ENCODE peak calls at places on chromosomes 7 and 10, in six cellular contexts. J is SK-N-SH, K is GM12878, L is HCT116, N is H1, P is HepG2. X is an unnamed sample.

GRCh38 chr10:17213646-17214349 is 12.3 kb upstream of the TRDMT1 start:
- DNase-seq in J (no peak), K (no peak), L (no peak), N (no peak), P (no peak), X (no peak)

GRCh38 chr7:152341039-152341913 is 94.5 kb downstream of the KMT2C start:
- DNase-seq in J (peak), K (peak), L (peak), N (no peak), P (peak), X (no peak)

GRCh38 chr7:21113609-21114416 is 314.1 kb upstream of the SP4 start:
- DNase-seq in J (no peak), K (no peak), L (no peak), N (no peak), P (no peak), X (no peak)

GRCh38 chr10:112298581-112298980 is 15.4 kb downstream of the TECTB start:
- DNase-seq in J (no peak), K (no peak), L (no peak), N (no peak), P (no peak), X (no peak)

GRCh38 chr7:48481235-48481634 is 310.0 kb downstream of the ABCA13 start:
- DNase-seq in J (no peak), K (no peak), L (no peak), N (no peak), P (no peak), X (no peak)

GRCh38 chr7:151361193-151361959 is 19.8 kb downstream of the NUB1 start:
- DNase-seq in J (no peak), K (no peak), L (no peak), N (no peak), P (no peak), X (no peak)

GRCh38 chr10:132447446-132448247 is 50.6 kb downstream of the PWWP2B start:
- DNase-seq in J (no peak), K (no peak), L (no peak), N (no peak), P (peak), X (no peak)

GRCh38 chr7:115293628-115294236 is 371.8 kb downstream of the MDFIC start:
- DNase-seq in J (no peak), K (no peak), L (no peak), N (no peak), P (no peak), X (no peak)

GRCh38 chr7:122145937-122146336 is 1.9 kb upstream of the AASS start:
- DNase-seq in J (no peak), K (no peak), L (no peak), N (no peak), P (no peak), X (peak)

GRCh38 chr7:155807805-155808550 is 4.3 kb downstream of the SHH start:
- DNase-seq in J (no peak), K (no peak), L (no peak), N (no peak), P (peak), X (no peak)

GRCh38 chr10:11861811-11862210 is 38.7 kb downstream of the PROSER2 start:
- DNase-seq in J (no peak), K (no peak), L (no peak), N (no peak), P (no peak), X (no peak)

GRCh38 chr7:69953319-69954067 is 355.2 kb downstream of the AUTS2 start:
- DNase-seq in J (no peak), K (no peak), L (no peak), N (no peak), P (no peak), X (no peak)

GRCh38 chr7:369981-370621 is 80.1 kb downstream of the FOXL3 start:
- DNase-seq in J (no peak), K (no peak), L (no peak), N (no peak), P (no peak), X (no peak)

GRCh38 chr7:17274551-17275245 is 23.8 kb upstream of the AHR start:
- DNase-seq in J (no peak), K (no peak), L (no peak), N (no peak), P (no peak), X (no peak)

GRCh38 chr7:135831451-135832220 is 83.0 kb upstream of the FAM180A start:
- DNase-seq in J (no peak), K (no peak), L (no peak), N (no peak), P (no peak), X (no peak)

GRCh38 chr10:72564596-72564995 is 61.3 kb downstream of the MICU1 start:
- DNase-seq in J (no peak), K (no peak), L (no peak), N (no peak), P (no peak), X (no peak)

GRCh38 chr7:107999814-108000560 is 3.0 kb downstream of the LAMB1 start:
- DNase-seq in J (no peak), K (no peak), L (no peak), N (no peak), P (no peak), X (no peak)

GRCh38 chr7:35249537-35249907 is 4.4 kb downstream of the TBX20 start:
- DNase-seq in J (no peak), K (no peak), L (no peak), N (no peak), P (no peak), X (no peak)
- H3K4me3 ChIP-seq in J (no peak), K (no peak), L (no peak), N (peak), P (no peak), X (peak)

GRCh38 chr10:88989824-88990527 is 622 bp upstream of the FAS start:
- DNase-seq in J (no peak), K (no peak), L (no peak), N (no peak), P (no peak), X (no peak)
- TF ChIP-seq YY1 in J (no peak), K (no peak), L (no peak), N (no peak), P (no peak), X (no peak)

DNA sequence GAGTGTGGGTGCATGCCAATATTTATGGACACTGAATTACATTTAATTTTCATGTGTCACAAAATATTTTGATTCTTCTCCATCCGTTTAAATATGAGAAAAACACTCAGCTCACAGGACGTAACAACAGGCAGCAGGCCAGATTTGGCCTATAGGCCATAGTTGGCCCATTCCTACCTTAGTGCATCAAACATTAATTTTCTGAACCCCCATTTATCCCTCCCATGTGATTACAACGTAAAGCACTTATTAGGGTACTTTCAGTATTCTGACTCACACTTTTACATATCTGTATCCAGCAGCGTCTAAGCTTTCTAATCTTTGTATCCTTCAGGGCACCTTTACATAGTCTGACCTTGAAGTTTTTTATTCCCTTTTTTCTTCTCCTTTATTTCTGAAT is 4.0 kb downstream of the IDI1 start:
- DNase-seq in J (no peak), K (no peak), L (no peak), N (no peak), P (no peak), X (no peak)
- H3K4me3 ChIP-seq in J (no peak), K (peak), L (no peak), N (no peak), P (no peak), X (no peak)

GRCh38 chr10:110410329-110411046 is 87.2 kb upstream of the DUSP5 start:
- DNase-seq in J (no peak), K (no peak), L (peak), N (no peak), P (peak), X (no peak)
- TF ChIP-seq YY1 in J (no peak), K (no peak), L (peak), N (no peak), P (no peak), X (no peak)

DNA sequence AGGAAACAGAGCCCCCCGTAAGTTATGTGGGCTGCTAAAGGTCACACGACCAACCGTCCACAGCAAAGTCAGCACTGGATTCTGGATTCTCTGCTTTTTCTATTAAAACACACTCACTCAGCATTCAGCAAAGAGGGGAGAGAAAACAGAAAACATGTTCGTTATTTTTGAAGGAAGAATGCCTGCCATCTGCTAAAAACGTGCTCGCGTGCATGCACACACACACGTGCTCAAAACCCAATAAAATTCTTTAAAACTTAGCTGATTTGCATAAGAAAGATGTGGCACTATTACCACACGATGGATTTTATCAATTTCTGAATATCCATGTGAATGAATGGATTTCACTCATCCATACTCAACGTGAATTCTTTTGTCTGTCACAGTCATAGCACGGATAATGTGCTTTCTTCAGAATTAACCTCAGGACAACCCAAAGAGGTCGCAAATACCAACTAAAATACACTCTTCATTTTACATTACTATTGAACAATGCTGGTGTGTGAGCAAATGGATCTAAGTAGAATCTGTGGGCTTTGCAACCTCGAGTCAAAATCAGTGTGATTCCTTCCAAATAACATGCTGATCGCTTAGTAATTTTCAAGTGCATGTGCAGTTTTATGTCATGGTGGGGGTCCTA is 40.8 kb downstream of the NRP1 start:
- DNase-seq in J (no peak), K (no peak), L (no peak), N (no peak), P (no peak), X (no peak)
- H3K4me3 ChIP-seq in J (no peak), K (no peak), L (no peak), N (no peak), P (no peak), X (no peak)

GRCh38 chr10:33005322-33006282 is 47.6 kb upstream of the ITGB1 start:
- DNase-seq in J (peak), K (no peak), L (peak), N (peak), P (peak), X (peak)

GRCh38 chr10:33009244-33010131 is 51.5 kb upstream of the ITGB1 start:
- DNase-seq in J (no peak), K (no peak), L (no peak), N (no peak), P (no peak), X (no peak)

GRCh38 chr10:33008499-33009243 is 50.6 kb upstream of the ITGB1 start:
- DNase-seq in J (peak), K (peak), L (peak), N (no peak), P (peak), X (no peak)

GRCh38 chr10:33006342-33006887 is 48.4 kb upstream of the ITGB1 start:
- DNase-seq in J (no peak), K (no peak), L (no peak), N (no peak), P (no peak), X (no peak)

DNA sequence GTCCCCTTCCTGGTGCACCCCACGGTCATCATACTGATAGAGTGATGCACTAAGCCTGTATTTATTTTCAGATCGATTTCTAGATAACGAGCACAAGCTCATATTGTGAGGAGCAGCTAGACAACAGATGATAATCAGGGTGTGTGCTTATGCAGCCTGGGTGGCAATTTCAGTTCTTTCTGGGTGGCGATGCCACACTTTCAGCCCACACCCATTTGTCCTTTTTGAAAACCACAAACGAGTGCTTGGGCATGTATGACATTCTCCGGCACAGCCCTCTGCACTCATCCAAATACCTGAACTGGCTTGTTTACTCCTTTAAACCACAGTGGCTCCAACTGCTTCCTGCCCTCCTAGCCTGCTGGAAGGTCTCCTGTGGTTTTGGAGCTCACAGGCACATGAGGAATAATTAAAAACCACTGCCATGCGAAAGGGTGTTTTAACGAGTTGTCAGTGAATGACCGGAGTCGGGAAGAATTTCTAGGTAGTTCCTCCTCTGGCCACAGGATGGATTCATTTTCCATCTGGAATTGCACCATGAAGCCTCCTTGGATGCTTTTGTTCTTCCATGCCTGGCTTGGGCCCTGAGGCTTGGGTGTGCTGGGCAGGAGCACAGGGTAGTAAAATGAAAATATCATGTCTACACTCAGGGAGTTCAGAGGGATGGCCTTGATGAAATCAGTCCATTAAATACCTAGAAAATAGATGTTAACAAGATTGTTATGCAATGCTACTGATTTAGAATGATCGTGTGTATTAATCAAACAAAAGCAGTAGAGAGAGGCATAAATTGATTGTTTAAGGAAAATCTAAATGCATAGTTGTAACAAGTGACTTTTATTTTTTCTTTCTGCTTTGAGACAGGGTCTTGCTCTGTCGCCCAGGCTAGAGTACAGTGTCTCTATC is 52.4 kb upstream of the ITGB1 start:
- DNase-seq in J (peak), K (no peak), L (peak), N (peak), P (peak), X (no peak)
- TF ChIP-seq YY1 in J (no peak), K (no peak), L (no peak), N (no peak), P (no peak), X (no peak)